ENCODE peak calls at places on chromosome 9, in nine cellular contexts. P is retinal pigment epithelial cell, E is GM10248, C is fibroblast of pulmonary artery, W is H9, V is neural crest cell, X is HL-60, J is epithelial cell of esophagus, N is cardiac muscle cell. D is an unnamed sample.

GRCh38 chr9:29208670-29209069 is 1635.4 kb upstream of the C9orf72 start:
- DNase-seq in P (no peak), E (no peak), C (no peak), W (no peak), V (no peak), X (no peak), J (peak; percentile 16), N (no peak), D (no peak)

GRCh38 chr9:127161081-127161621 is 38.7 kb upstream of the ANGPTL2 start:
- DNase-seq in P (no peak), E (no peak), C (no peak), W (peak; percentile 18), V (no peak), X (no peak), J (no peak), N (no peak), D (no peak)

GRCh38 chr9:37650873-37651768 is at the start of gene FRMPD1:
- DNase-seq in P (no peak), E (peak; percentile 79), C (peak; percentile 33), W (peak; percentile 75), V (peak; percentile 59), X (peak; percentile 45), J (peak; percentile 73), N (peak; percentile 51), D (peak; percentile 61)

GRCh38 chr9:128271112-128271511 is 4.7 kb downstream of the GOLGA2 start:
- DNase-seq in P (no peak), E (no peak), C (no peak), W (no peak), V (no peak), X (no peak), J (peak; percentile 94), N (no peak), D (no peak)

GRCh38 chr9:15722888-15723287 is 170.0 kb downstream of the CCDC171 start:
- DNase-seq in P (peak; percentile 48), E (no peak), C (no peak), W (peak; percentile 29), V (peak; percentile 6), X (no peak), J (no peak), N (no peak), D (no peak)

GRCh38 chr9:126658201-126658600 is 44.5 kb downstream of the LMX1B start:
- DNase-seq in P (no peak), E (no peak), C (no peak), W (no peak), V (no peak), X (no peak), J (no peak), N (no peak), D (no peak)

GRCh38 chr9:119768266-119768665 is 399.0 kb upstream of the BRINP1 start:
- DNase-seq in P (no peak), E (no peak), C (no peak), W (no peak), V (no peak), X (no peak), J (no peak), N (no peak), D (no peak)

GRCh38 chr9:110641350-110641749 is 27.2 kb upstream of the MUSK start:
- DNase-seq in P (no peak), E (no peak), C (no peak), W (no peak), V (no peak), X (no peak), J (peak; percentile 45), N (no peak), D (no peak)

GRCh38 chr9:126690431-126691051 is 76.8 kb downstream of the LMX1B start:
- DNase-seq in P (no peak), E (peak; percentile 79), C (peak; percentile 7), W (peak; percentile 83), V (peak; percentile 78), X (peak; percentile 21), J (peak; percentile 54), N (peak; percentile 29), D (peak; percentile 58)

GRCh38 chr9:98887918-98888510 is 55.7 kb upstream of the COL15A1 start:
- DNase-seq in P (peak; percentile 82), E (no peak), C (peak; percentile 33), W (no peak), V (no peak), X (no peak), J (peak; percentile 35), N (peak; percentile 55), D (peak; percentile 65)

GRCh38 chr9:110700953-110701352 is 32.4 kb downstream of the MUSK start:
- DNase-seq in P (no peak), E (no peak), C (peak; percentile 31), W (no peak), V (no peak), X (no peak), J (peak; percentile 13), N (peak; percentile 25), D (no peak)

GRCh38 chr9:131254107-131254491 is 22.2 kb downstream of the FAM78A start:
- DNase-seq in P (no peak), E (peak; percentile 46), C (no peak), W (no peak), V (no peak), X (peak; percentile 96), J (no peak), N (peak; percentile 21), D (no peak)

GRCh38 chr9:136342191-136343120 is 15.1 kb downstream of the GPSM1 start:
- DNase-seq in P (peak; percentile 62), E (peak; percentile 79), C (peak; percentile 71), W (peak; percentile 95), V (peak; percentile 95), X (peak; percentile 82), J (peak; percentile 80), N (peak; percentile 80), D (peak; percentile 69)
- TF ChIP-seq CTCF in P (peak; percentile 23), E (no peak), C (no peak), W (no peak), V (no peak), X (no peak), J (no peak), N (no peak), D (no peak)

GRCh38 chr9:91256235-91256634 is 105.5 kb downstream of the AUH start:
- DNase-seq in P (no peak), E (no peak), C (no peak), W (no peak), V (no peak), X (no peak), J (no peak), N (no peak), D (no peak)

GRCh38 chr9:91258448-91258847 is 103.3 kb downstream of the AUH start:
- DNase-seq in P (no peak), E (no peak), C (no peak), W (no peak), V (no peak), X (peak; percentile 41), J (no peak), N (no peak), D (no peak)

GRCh38 chr9:91255327-91255726 is 106.4 kb downstream of the AUH start:
- DNase-seq in P (no peak), E (no peak), C (peak; percentile 11), W (no peak), V (no peak), X (no peak), J (no peak), N (peak; percentile 18), D (no peak)

GRCh38 chr9:91248707-91249106 is 113.0 kb downstream of the AUH start:
- DNase-seq in P (no peak), E (no peak), C (no peak), W (no peak), V (no peak), X (no peak), J (no peak), N (no peak), D (no peak)

GRCh38 chr9:91253488-91253887 is 108.2 kb downstream of the AUH start:
- DNase-seq in P (no peak), E (no peak), C (no peak), W (no peak), V (no peak), X (no peak), J (no peak), N (no peak), D (no peak)
- TF ChIP-seq CTCF in P (peak; percentile 7), E (no peak), C (peak; percentile 2), W (peak; percentile 48), V (no peak), X (no peak), J (no peak), N (peak; percentile 4), D (no peak)

GRCh38 chr9:121635300-121635699 is 16.1 kb upstream of the DAB2IP start:
- DNase-seq in P (no peak), E (no peak), C (no peak), W (no peak), V (no peak), X (no peak), J (no peak), N (no peak), D (no peak)
- TF ChIP-seq CTCF in P (no peak), E (no peak), C (no peak), W (no peak), V (no peak), X (no peak), J (no peak), N (no peak), D (no peak)

GRCh38 chr9:107239474-107239873 is 43.6 kb upstream of the RAD23B start:
- DNase-seq in P (no peak), E (no peak), C (no peak), W (no peak), V (no peak), X (no peak), J (peak; percentile 66), N (peak; percentile 40), D (no peak)
- TF ChIP-seq CTCF in P (peak; percentile 17), E (peak; percentile 47), C (peak; percentile 17), W (no peak), V (no peak), X (no peak), J (peak; percentile 54), N (peak; percentile 32), D (no peak)

GRCh38 chr9:2180704-2181103 is 165.6 kb downstream of the SMARCA2 start:
- DNase-seq in P (peak; percentile 46), E (no peak), C (peak; percentile 36), W (no peak), V (no peak), X (no peak), J (peak; percentile 17), N (no peak), D (no peak)

GRCh38 chr9:2181794-2182193 is 166.6 kb downstream of the SMARCA2 start:
- DNase-seq in P (no peak), E (no peak), C (peak; percentile 42), W (peak; percentile 75), V (peak; percentile 26), X (peak; percentile 28), J (peak; percentile 60), N (peak; percentile 38), D (no peak)

GRCh38 chr9:2178034-2178734 is 163.0 kb downstream of the SMARCA2 start:
- DNase-seq in P (no peak), E (no peak), C (no peak), W (no peak), V (no peak), X (no peak), J (peak; percentile 23), N (no peak), D (no peak)

GRCh38 chr9:2180171-2180570 is 165.0 kb downstream of the SMARCA2 start:
- DNase-seq in P (no peak), E (no peak), C (no peak), W (no peak), V (no peak), X (no peak), J (no peak), N (no peak), D (no peak)

GRCh38 chr9:2179557-2179956 is 164.4 kb downstream of the SMARCA2 start:
- DNase-seq in P (no peak), E (no peak), C (no peak), W (no peak), V (no peak), X (no peak), J (peak; percentile 63), N (no peak), D (no peak)
- TF ChIP-seq CTCF in P (no peak), E (peak; percentile 12), C (no peak), W (no peak), V (no peak), X (no peak), J (peak; percentile 45), N (no peak), D (no peak)

GRCh38 chr9:124392855-124393460 is 22.3 kb downstream of the PSMB7 start:
- DNase-seq in P (peak; percentile 46), E (no peak), C (peak; percentile 69), W (peak; percentile 46), V (peak; percentile 26), X (peak; percentile 78), J (peak; percentile 97), N (peak; percentile 55), D (no peak)
- TF ChIP-seq CTCF in P (peak; percentile 71), E (no peak), C (peak; percentile 67), W (peak; percentile 61), V (peak; percentile 64), X (peak; percentile 63), J (peak; percentile 62), N (peak; percentile 61), D (no peak)